ENCODE peak calls at places on chromosomes 3 and 15, in four cellular contexts. G is BE2C, T is suprapubic skin, M is colonic mucosa. I is an unnamed sample.
A peak's percentile ranks its signal among the peaks of the same experiment; 100 is the strongest.

GRCh38 chr3:47367631-47368030 is 13.2 kb upstream of the PTPN23 start:
- DNase-seq in G (no peak), T (no peak), M (no peak), I (no peak)

GRCh38 chr3:127747751-127748521 is 74.4 kb downstream of the MGLL start:
- DNase-seq in G (no peak), T (peak; percentile 90), M (peak; percentile 85), I (peak; percentile 34)

GRCh38 chr3:71265365-71265935 is 318.1 kb downstream of the FOXP1 start:
- DNase-seq in G (no peak), T (no peak), M (peak; percentile 32), I (no peak)

GRCh38 chr15:75347222-75348033 is 589 bp downstream of the NEIL1 start:
- DNase-seq in G (no peak), T (peak; percentile 89), M (peak; percentile 85), I (peak; percentile 75)

GRCh38 chr3:101676219-101676764 is 640 bp downstream of the ZBTB11 start:
- DNase-seq in G (peak; percentile 99), T (peak; percentile 96), M (peak; percentile 95), I (peak; percentile 98)

GRCh38 chr3:25266677-25267076 is 161.4 kb upstream of the RARB start:
- DNase-seq in G (no peak), T (no peak), M (no peak), I (no peak)

GRCh38 chr3:127682576-127682975 is 9.8 kb downstream of the ABTB1 start:
- DNase-seq in G (peak; percentile 5), T (peak; percentile 69), M (no peak), I (no peak)

GRCh38 chr3:182235504-182235903 is 523.8 kb downstream of the SOX2 start:
- DNase-seq in G (no peak), T (no peak), M (no peak), I (no peak)

GRCh38 chr3:89947357-89947954 is 840.0 kb downstream of the EPHA3 start:
- DNase-seq in G (no peak), T (no peak), M (peak; percentile 31), I (no peak)

GRCh38 chr3:24519368-24520100 is 24.9 kb upstream of the THRB start:
- DNase-seq in G (no peak), T (no peak), M (no peak), I (no peak)

GRCh38 chr15:61824291-61824690 is 236.0 kb downstream of the VPS13C start:
- DNase-seq in G (no peak), T (no peak), M (no peak), I (no peak)

GRCh38 chr15:90571063-90571541 is 41.4 kb downstream of the CRTC3 start:
- DNase-seq in G (no peak), T (no peak), M (peak; percentile 85), I (no peak)

GRCh38 chr3:154427685-154428291 is 2.2 kb downstream of the GPR149 start:
- DNase-seq in G (no peak), T (no peak), M (no peak), I (no peak)
- H3K4me3 ChIP-seq in G (no peak overlapping the region), T (peak overlapping the region; percentile 44), M (no peak overlapping the region), I (peak overlapping the region; percentile 43)

GRCh38 chr3:66498718-66499611 is 1.9 kb downstream of the LRIG1 start:
- DNase-seq in G (no peak), T (no peak), M (peak; percentile 58), I (no peak)
- H3K4me3 ChIP-seq in G (no peak overlapping the region), T (peak overlapping the region; percentile 96), M (peak overlapping the region; percentile 90), I (peak overlapping the region; percentile 55)

GRCh38 chr15:92393994-92394326 is 279 bp downstream of the ST8SIA2 start:
- DNase-seq in G (peak; percentile 35), T (no peak), M (no peak), I (peak; percentile 19)

GRCh38 chr15:92393287-92393993 is at the start of gene ST8SIA2:
- DNase-seq in G (peak; percentile 75), T (no peak), M (peak; percentile 27), I (peak; percentile 68)

GRCh38 chr15:92395176-92395521 is 1.5 kb downstream of the ST8SIA2 start:
- DNase-seq in G (no peak), T (no peak), M (no peak), I (no peak)

GRCh38 chr15:92394327-92395175 is 870 bp downstream of the ST8SIA2 start:
- DNase-seq in G (peak; percentile 52), T (no peak), M (no peak), I (peak; percentile 36)

DNA sequence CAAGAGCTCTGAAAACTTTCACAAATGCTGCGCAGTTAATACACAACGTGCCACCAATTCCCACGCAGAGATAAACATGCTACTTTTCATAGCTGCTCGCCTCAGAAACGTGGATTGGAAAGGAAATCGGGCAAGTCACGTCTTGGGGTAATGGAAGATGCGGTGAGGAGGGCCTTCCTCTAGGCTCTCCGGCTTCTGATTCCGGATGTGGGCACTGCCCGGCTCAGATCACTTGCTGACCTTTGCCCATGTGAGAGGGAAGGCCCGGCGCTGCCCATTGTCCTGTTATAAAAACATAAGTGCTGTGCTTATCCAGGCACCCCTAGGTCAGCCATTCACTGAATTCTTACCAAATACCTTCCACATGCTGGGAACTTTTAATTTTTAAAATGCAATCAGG is 1.9 kb downstream of the ST8SIA2 start:
- DNase-seq in G (no peak), T (no peak), M (no peak), I (no peak)
- H3K4me3 ChIP-seq in G (peak overlapping the region; percentile 61), T (no peak overlapping the region), M (no peak overlapping the region), I (no peak overlapping the region)

DNA sequence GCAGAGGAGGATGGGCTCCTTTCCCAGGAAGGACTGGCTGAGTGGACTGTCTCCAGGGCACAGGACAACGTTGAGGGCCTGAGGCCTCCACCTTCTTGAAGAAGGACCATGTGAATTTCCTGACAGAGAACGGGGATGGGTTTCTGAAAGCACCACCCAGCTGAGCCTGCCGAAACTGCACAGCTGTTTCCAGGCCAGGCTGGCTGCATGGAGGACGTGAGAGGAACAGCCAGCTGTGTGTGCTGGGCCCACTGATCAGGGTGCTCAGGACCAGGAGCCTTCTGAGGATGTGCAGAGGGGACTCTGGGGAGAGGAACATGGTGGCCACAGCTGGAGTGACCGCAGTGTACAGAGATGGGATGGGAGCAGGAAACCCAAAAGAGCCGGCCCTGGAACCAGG is 39.2 kb downstream of the HMCES start:
- DNase-seq in G (no peak), T (no peak), M (no peak), I (no peak)
- H3K4me3 ChIP-seq in G (no peak overlapping the region), T (no peak overlapping the region), M (no peak overlapping the region), I (no peak overlapping the region)

DNA sequence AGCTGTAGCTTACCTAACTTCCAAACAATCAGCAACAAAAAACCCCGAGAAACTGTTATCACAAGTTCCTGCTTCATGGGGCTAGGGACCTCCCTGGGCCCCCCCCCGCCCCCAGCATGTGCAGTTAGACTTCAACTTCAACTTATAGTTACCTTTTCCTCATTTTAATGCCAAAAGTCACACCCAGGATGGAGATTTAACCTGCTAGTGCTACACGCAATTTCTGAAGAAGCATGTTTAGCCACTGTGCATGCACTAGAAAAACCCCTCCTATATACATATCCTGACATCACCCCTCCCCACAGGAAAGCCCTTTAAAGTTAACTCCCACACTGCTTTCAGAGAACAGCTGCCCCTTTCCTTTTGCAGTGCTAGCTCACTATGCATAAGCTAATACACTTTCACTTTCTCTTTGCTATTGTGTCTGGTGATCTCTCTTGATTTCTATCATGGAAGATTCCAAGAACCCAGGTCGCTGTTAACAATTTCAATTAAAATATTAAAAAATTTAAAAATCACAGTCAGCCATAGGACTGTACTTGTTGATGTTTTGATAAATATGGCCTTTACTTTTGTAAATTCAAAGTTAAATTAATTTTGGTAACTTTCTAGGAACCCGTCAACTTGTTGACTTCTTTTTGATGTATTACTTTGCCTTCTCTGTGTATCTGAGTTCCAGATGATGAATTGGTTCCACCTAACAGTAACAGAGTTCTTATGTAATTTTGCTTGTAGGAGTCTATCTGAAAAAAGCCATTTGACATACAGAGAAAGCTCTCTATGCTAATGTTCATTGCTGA is 75.2 kb upstream of the ACAD9 start:
- DNase-seq in G (no peak), T (no peak), M (no peak), I (no peak)
- H3K4me3 ChIP-seq in G (no peak overlapping the region), T (peak overlapping the region; percentile 10), M (peak overlapping the region; percentile 12), I (no peak overlapping the region)

GRCh38 chr3:119294402-119294888 is 262 bp downstream of the ARHGAP31 start:
- DNase-seq in G (peak; percentile 42), T (peak; percentile 84), M (peak; percentile 64), I (peak; percentile 60)

GRCh38 chr3:119292666-119293065 is 1.5 kb upstream of the ARHGAP31 start:
- DNase-seq in G (no peak), T (no peak), M (no peak), I (no peak)

GRCh38 chr3:119293761-119294401 is at the start of gene ARHGAP31:
- DNase-seq in G (peak; percentile 69), T (peak; percentile 82), M (peak; percentile 56), I (peak; percentile 72)

GRCh38 chr3:119294889-119295769 is 946 bp downstream of the ARHGAP31 start:
- DNase-seq in G (peak; percentile 43), T (peak; percentile 82), M (peak; percentile 53), I (peak; percentile 66)

GRCh38 chr3:119293105-119293683 is 989 bp upstream of the ARHGAP31 start:
- DNase-seq in G (no peak), T (no peak), M (no peak), I (no peak)
- H3K4me3 ChIP-seq in G (peak overlapping the region; percentile 85), T (peak overlapping the region; percentile 75), M (peak overlapping the region; percentile 68), I (peak overlapping the region; percentile 91)

GRCh38 chr15:89358435-89358754 is 23.8 kb upstream of the POLG start:
- DNase-seq in G (no peak), T (no peak), M (no peak), I (no peak)
- H3K4me3 ChIP-seq in G (no peak overlapping the region), T (peak overlapping the region; percentile 48), M (peak overlapping the region; percentile 29), I (no peak overlapping the region)

I was measured in hepatocyte.